ENCODE peak calls at places on chromosomes 11 and 22, in four cellular contexts. B is astrocyte, P is endodermal cell, E is upper lobe of right lung. F is an unnamed sample.

GRCh38 chr22:48205790-48206189 is 1443.3 kb downstream of the TBC1D22A start:
- DNase-seq in E (no peak), P (no peak), B (no peak), F (no peak)

GRCh38 chr22:22197993-22198402 is 46.6 kb upstream of the VPREB1 start:
- DNase-seq in B (no peak), P (no peak), E (no peak), F (no peak)

GRCh38 chr11:83044958-83045712 is 26.6 kb downstream of the RAB30 start:
- DNase-seq in B (peak), E (no peak), P (no peak), F (peak)

GRCh38 chr11:125404811-125405481 is 91.1 kb downstream of the FEZ1 start:
- DNase-seq in P (peak), E (peak), B (no peak), F (peak)

GRCh38 chr11:110373061-110373702 is 56.6 kb upstream of the FDX1 start:
- DNase-seq in P (no peak), E (no peak), B (peak), F (no peak)

GRCh38 chr11:62850911-62851806 is 11.8 kb upstream of the WDR74 start:
- DNase-seq in B (no peak), E (no peak), P (peak), F (no peak)

GRCh38 chr22:36221799-36222751 is 17.3 kb downstream of the APOL2 start:
- DNase-seq in E (no peak), B (peak), P (peak), F (no peak)

GRCh38 chr11:126604461-126604860 is 249.0 kb downstream of the ST3GAL4 start:
- DNase-seq in E (no peak), P (no peak), B (no peak), F (no peak)

GRCh38 chr11:61880050-61880449 is 11.3 kb downstream of the FADS3 start:
- DNase-seq in E (no peak), P (no peak), B (no peak), F (no peak)

GRCh38 chr11:126700773-126701554 is 299.6 kb downstream of the KIRREL3 start:
- DNase-seq in P (no peak), B (peak), E (no peak), F (no peak)

GRCh38 chr11:45322891-45323597 is 36.9 kb upstream of the SYT13 start:
- DNase-seq in B (no peak), E (no peak), P (no peak), F (no peak)

GRCh38 chr22:49502126-49502826 is 325.4 kb downstream of the BRD1 start:
- DNase-seq in B (peak), E (no peak), P (peak), F (peak)

GRCh38 chr11:31794546-31794945 is 16.6 kb downstream of the PAX6 start:
- DNase-seq in P (no peak), B (no peak), E (no peak), F (no peak)

GRCh38 chr11:32420937-32421532 is 14.3 kb downstream of the WT1 start:
- DNase-seq in E (no peak), P (peak), B (no peak), F (no peak)

GRCh38 chr11:6319001-6319878 is 1.1 kb downstream of the CAVIN3 start:
- DNase-seq in E (peak), P (peak), B (no peak), F (peak)

GRCh38 chr11:77654770-77655434 is 17.3 kb upstream of the CLNS1A start:
- DNase-seq in P (no peak), E (no peak), B (peak), F (no peak)

GRCh38 chr11:36139767-36140166 is 149.5 kb downstream of the COMMD9 start:
- DNase-seq in P (no peak), B (no peak), E (no peak), F (no peak)

GRCh38 chr22:44047891-44048301 is 23.8 kb downstream of the PARVB start:
- DNase-seq in B (no peak), P (no peak), E (no peak), F (no peak)

DNA sequence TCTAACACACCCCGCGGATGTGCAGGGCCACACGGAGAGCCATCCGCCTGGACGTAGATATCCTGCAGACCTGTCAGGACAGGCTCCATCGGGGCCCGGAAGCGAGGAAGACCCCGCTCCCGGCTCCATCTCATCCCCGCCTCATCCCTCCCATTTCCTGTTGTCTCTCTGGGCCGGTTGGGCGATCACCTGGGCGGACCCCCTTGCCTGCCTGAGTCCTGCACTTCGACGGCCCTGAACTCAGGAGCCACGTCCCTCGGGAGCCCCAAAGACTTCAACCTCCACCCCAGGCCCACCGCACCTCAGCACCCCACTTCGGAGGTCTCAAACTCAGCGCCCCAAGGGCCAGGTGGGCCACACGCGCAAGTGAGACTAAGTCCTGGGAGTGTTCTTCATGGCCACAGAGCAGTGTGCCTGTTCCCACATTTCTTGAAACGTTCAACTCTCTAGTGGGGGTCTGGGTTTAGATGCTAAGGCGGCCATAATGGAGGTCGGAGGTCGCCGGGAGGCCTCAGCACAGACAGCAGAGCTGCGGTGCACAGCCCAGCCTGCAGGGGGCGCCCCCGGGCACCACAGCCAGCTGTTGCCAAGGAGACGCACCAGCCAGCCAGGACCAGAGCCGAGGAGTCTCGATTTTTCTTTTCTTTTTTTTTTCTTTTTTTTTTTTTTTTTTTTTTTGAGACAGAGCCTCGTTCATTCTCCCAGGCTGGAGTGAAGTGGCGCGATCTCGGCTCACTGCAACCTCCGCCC is 26.0 kb upstream of the FADD start:
- DNase-seq in P (peak), B (no peak), E (no peak), F (no peak)
- TF ChIP-seq CTCF in P (peak), B (peak), E (peak), F (peak)

DNA sequence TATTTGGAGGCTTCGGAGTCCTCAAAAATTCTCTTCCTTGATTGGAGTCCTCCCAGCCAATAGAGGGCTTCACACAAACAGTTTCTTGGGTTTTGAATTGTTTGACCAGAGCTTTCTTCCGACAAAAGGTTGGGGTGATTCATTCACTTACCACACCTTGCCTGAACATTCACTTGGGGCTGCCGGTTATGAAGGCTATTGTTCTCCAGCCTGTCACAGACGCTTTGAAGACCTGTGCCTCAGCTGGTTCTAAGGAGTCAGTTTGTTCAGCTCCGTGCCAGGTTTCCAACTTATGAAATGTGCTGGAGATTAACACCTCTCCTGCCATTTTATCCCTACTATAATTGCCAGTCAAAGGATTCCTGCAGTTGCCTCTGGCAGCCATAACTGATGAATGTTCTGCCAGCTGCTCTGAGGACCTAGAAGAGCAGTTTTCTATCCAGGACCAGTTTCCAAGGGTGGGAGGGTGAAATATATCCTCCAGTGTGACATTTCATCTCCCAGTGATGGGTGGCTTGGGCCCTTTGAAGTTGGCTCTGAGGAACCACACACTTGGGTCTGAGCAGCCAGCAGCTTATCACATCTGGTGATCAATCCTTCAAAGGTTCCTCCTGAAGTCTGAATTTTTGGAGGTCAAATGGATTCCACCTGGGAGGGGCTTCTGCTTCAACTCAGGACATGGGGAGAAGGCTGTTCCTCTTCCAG is 31.4 kb downstream of the LIMK2 start:
- DNase-seq in B (peak), E (no peak), P (no peak), F (no peak)
- TF ChIP-seq CTCF in B (no peak), E (no peak), P (no peak), F (no peak)

GRCh38 chr11:122020902-122021301 is 95.1 kb downstream of the BLID start:
- DNase-seq in E (no peak), P (peak), B (no peak), F (peak)
- TF ChIP-seq CTCF in E (peak), P (peak), B (peak), F (peak)

GRCh38 chr11:102368472-102368871 is 21.5 kb downstream of the BIRC2 start:
- DNase-seq in E (no peak), P (no peak), B (no peak), F (no peak)

GRCh38 chr11:102364991-102365390 is 18.0 kb downstream of the BIRC2 start:
- DNase-seq in B (no peak), P (no peak), E (no peak), F (no peak)

GRCh38 chr11:102367364-102367763 is 20.4 kb downstream of the BIRC2 start:
- DNase-seq in P (no peak), B (no peak), E (no peak), F (no peak)
- TF ChIP-seq CTCF in P (peak), B (peak), E (no peak), F (peak)

GRCh38 chr11:64317961-64318693 is at the start of gene PRDX5:
- DNase-seq in E (peak), B (peak), P (peak), F (peak)
- TF ChIP-seq CTCF in E (peak), B (no peak), P (peak), F (peak)

GRCh38 chr11:38416141-38416540 is 1818.1 kb upstream of the RAG2 start:
- DNase-seq in P (no peak), B (peak), E (no peak), F (no peak)

GRCh38 chr11:38411149-38411548 is 1813.1 kb upstream of the RAG2 start:
- DNase-seq in E (no peak), B (no peak), P (peak), F (no peak)
- TF ChIP-seq CTCF in E (no peak), B (peak), P (peak), F (peak)

GRCh38 chr11:59201376-59201775 is 11.4 kb downstream of the MPEG1 start:
- DNase-seq in B (no peak), E (no peak), P (peak), F (no peak)
- TF ChIP-seq CTCF in B (no peak), E (peak), P (peak), F (peak)

GRCh38 chr11:10808553-10809372 is at the start of gene EIF4G2:
- DNase-seq in E (peak), B (peak), P (peak), F (peak)
- TF ChIP-seq CTCF in E (no peak), B (no peak), P (no peak), F (no peak)

DNA sequence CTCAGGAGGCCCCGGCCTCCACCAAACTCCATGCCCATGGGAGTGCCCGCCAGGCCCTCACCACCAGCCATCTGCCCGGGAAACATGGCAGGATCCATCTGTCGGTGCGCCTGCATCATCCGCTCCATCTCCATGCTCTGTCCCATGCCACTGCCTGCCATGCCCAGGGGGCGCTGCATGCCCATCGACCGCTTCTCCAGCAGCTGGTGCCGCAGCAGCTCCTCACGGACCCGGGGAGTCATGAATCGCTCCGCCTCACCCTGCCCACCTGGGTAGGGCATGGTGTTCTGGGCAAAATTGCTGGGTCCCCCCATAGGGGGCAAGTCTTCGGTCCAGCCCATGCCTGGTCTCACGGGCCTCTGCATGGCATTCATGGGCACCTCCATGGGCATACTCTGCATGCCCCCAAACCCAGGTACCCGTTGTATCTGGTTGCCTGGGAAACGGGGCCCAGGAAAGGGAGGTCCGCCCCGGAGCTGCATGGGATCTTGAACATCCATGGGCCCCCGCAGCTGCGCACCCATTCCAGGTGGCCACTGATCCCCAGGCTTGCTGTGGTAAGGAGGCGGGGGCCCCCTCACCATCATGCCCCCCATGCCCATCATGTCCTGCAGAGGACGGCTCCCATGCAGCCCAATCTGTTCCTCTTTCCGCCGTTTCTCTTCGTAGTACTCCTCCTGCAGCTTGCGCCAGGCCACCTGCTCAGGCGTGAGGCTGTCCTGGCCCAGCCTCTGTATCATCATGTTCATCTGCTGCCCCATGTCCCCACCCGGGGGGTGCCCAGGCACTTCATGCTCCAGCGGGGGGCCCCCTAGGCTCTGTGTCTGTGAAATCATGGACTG is 18.0 kb downstream of the CXCR5 start:
- DNase-seq in P (no peak), E (peak), B (no peak), F (no peak)
- TF ChIP-seq CTCF in P (peak), E (no peak), B (no peak), F (peak)

GRCh38 chr11:12050470-12050891 is 42.1 kb upstream of the DKK3 start:
- DNase-seq in B (no peak), P (no peak), E (no peak), F (no peak)

GRCh38 chr11:12053606-12054361 is 45.4 kb upstream of the DKK3 start:
- DNase-seq in E (no peak), P (no peak), B (no peak), F (no peak)

GRCh38 chr11:12056112-12056511 is 47.7 kb upstream of the DKK3 start:
- DNase-seq in P (no peak), B (no peak), E (no peak), F (no peak)

GRCh38 chr11:12050911-12051667 is 42.7 kb upstream of the DKK3 start:
- DNase-seq in P (no peak), E (no peak), B (no peak), F (no peak)

DNA sequence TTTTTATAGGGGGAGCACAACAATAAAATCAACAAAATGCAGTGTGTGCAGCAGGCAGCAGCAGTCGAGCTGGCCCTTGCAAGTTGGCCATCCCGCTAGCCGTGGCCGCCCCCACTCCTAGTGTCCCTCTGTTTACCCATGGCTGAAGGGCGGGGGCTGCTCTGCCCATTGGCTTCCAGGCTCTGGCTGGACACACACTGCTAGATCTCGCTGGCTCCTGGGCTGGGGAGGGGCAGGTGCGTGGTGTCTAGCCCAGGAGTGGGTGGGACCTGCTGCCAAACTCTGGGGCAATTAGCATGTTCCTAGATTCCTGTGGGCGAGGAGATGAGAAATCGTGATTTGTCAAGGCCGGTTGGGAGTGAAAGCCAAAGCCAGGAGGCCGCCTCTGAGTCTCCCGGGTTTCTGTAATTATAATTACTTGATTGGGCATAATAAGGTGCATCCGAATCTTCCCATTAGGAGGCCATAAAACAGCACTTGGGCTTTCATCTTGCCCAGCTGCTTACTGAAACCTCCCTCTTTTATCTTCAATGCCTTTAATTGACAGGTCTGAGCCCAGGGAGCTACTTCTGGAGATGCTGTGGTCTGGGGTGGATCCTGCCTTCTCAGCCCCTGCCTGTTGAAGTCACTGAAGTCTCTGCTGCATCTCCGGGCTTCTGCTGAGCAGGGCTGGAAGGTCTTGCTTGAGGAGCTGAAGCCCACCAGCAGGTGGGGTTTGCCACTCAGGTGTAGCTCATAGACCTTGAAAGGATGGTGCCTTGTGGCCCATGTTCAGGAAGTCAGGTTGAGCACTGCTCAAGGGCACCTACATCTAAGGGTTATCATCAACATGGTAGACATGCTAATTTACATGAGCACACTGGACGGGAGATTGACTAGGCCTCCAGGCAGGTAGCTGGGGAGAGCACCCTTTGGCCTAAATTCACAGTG is 44.5 kb upstream of the DKK3 start:
- DNase-seq in E (no peak), B (no peak), P (peak), F (no peak)
- TF ChIP-seq CTCF in E (no peak), B (no peak), P (peak), F (peak)